ENCODE peak calls at places on chromosomes 3 and 15, in seven cellular contexts. One of them, this sample, is unnamed.

GRCh38 chr3:38404286-38404685 is 49.4 kb upstream of the ACVR2B start:
- DNase-seq in HCEC 1CT: peak; percentile 92
- DNase-seq in adrenal gland: peak; percentile 92
- DNase-seq in iPS DF 19.7: no peak
- DNase-seq in activated CD8-positive, alpha-beta memory T cell treated with anti-CD3 and anti-CD28 coated beads for 4 hours: no peak
- DNase-seq in GM23338: no peak
- DNase-seq in AG08395: peak; percentile 62
- DNase-seq in this sample: no peak

GRCh38 chr15:72042054-72042453 is 75.9 kb downstream of the MYO9A start:
- DNase-seq in iPS DF 19.7: no peak
- DNase-seq in AG08395: no peak
- DNase-seq in adrenal gland: no peak
- DNase-seq in activated CD8-positive, alpha-beta memory T cell treated with anti-CD3 and anti-CD28 coated beads for 4 hours: no peak
- DNase-seq in HCEC 1CT: no peak
- DNase-seq in GM23338: no peak
- DNase-seq in this sample: no peak

GRCh38 chr3:87900061-87900460 is 158.7 kb downstream of the CGGBP1 start:
- DNase-seq in iPS DF 19.7: no peak
- DNase-seq in GM23338: peak; percentile 53
- DNase-seq in adrenal gland: no peak
- DNase-seq in HCEC 1CT: no peak
- DNase-seq in activated CD8-positive, alpha-beta memory T cell treated with anti-CD3 and anti-CD28 coated beads for 4 hours: no peak
- DNase-seq in AG08395: no peak
- DNase-seq in this sample: no peak

GRCh38 chr3:11077466-11077865 is 76.8 kb upstream of the HRH1 start:
- DNase-seq in activated CD8-positive, alpha-beta memory T cell treated with anti-CD3 and anti-CD28 coated beads for 4 hours: no peak
- DNase-seq in HCEC 1CT: peak; percentile 76
- DNase-seq in adrenal gland: no peak
- DNase-seq in AG08395: peak; percentile 67
- DNase-seq in GM23338: no peak
- DNase-seq in iPS DF 19.7: no peak
- DNase-seq in this sample: no peak

GRCh38 chr3:54087581-54088410 is 34.6 kb upstream of the CACNA2D3 start:
- DNase-seq in adrenal gland: no peak
- DNase-seq in GM23338: peak; percentile 55
- DNase-seq in AG08395: no peak
- DNase-seq in activated CD8-positive, alpha-beta memory T cell treated with anti-CD3 and anti-CD28 coated beads for 4 hours: no peak
- DNase-seq in iPS DF 19.7: no peak
- DNase-seq in HCEC 1CT: no peak
- DNase-seq in this sample: no peak

GRCh38 chr3:169243579-169243978 is 419.9 kb downstream of the MECOM start:
- DNase-seq in AG08395: no peak
- DNase-seq in adrenal gland: no peak
- DNase-seq in iPS DF 19.7: no peak
- DNase-seq in HCEC 1CT: no peak
- DNase-seq in activated CD8-positive, alpha-beta memory T cell treated with anti-CD3 and anti-CD28 coated beads for 4 hours: no peak
- DNase-seq in GM23338: no peak
- DNase-seq in this sample: no peak

GRCh38 chr3:143283432-143284128 is 164.0 kb downstream of the CHST2 start:
- DNase-seq in HCEC 1CT: peak; percentile 41
- DNase-seq in adrenal gland: no peak
- DNase-seq in GM23338: no peak
- DNase-seq in activated CD8-positive, alpha-beta memory T cell treated with anti-CD3 and anti-CD28 coated beads for 4 hours: no peak
- DNase-seq in iPS DF 19.7: no peak
- DNase-seq in AG08395: no peak
- DNase-seq in this sample: no peak

GRCh38 chr3:89314454-89314853 is 207.0 kb downstream of the EPHA3 start:
- DNase-seq in iPS DF 19.7: peak; percentile 23
- DNase-seq in HCEC 1CT: peak; percentile 74
- DNase-seq in AG08395: peak; percentile 5
- DNase-seq in GM23338: peak; percentile 65
- DNase-seq in activated CD8-positive, alpha-beta memory T cell treated with anti-CD3 and anti-CD28 coated beads for 4 hours: no peak
- DNase-seq in adrenal gland: no peak
- DNase-seq in this sample: no peak

GRCh38 chr3:52986938-52987337 is 58.9 kb downstream of the SFMBT1 start:
- DNase-seq in AG08395: no peak
- DNase-seq in iPS DF 19.7: peak; percentile 25
- DNase-seq in activated CD8-positive, alpha-beta memory T cell treated with anti-CD3 and anti-CD28 coated beads for 4 hours: no peak
- DNase-seq in adrenal gland: peak; percentile 8
- DNase-seq in HCEC 1CT: peak; percentile 42
- DNase-seq in GM23338: peak; percentile 57
- DNase-seq in this sample: no peak

GRCh38 chr15:70142322-70143191 is 44.8 kb upstream of the TLE3 start:
- DNase-seq in AG08395: no peak
- DNase-seq in activated CD8-positive, alpha-beta memory T cell treated with anti-CD3 and anti-CD28 coated beads for 4 hours: no peak
- DNase-seq in adrenal gland: peak; percentile 47
- DNase-seq in GM23338: no peak
- DNase-seq in HCEC 1CT: no peak
- DNase-seq in iPS DF 19.7: no peak
- DNase-seq in this sample: no peak